ENCODE peak calls at places on chromosomes 4 and X, in six cellular contexts. X is lower lobe of right lung, K is GM23338, E is cardiac fibroblast, P is hepatocyte, Q is kidney epithelial cell. Z is an unnamed sample.
A peak's percentile ranks its signal among the peaks of the same experiment; 100 is the strongest.

GRCh38 chrX:64894454-64895038 is 81.7 kb downstream of the ZC4H2 start:
- DNase-seq in X (no peak), K (peak; percentile 64), E (peak; percentile 0), P (peak; percentile 44), Q (no peak), Z (no peak)

GRCh38 chr4:84697615-84698201 is 114.8 kb downstream of the CDS1 start:
- DNase-seq in X (no peak), K (no peak), E (no peak), P (no peak), Q (no peak), Z (no peak)

GRCh38 chr4:122577189-122577553 is 43.7 kb downstream of the IL21 start:
- DNase-seq in X (no peak), K (no peak), E (no peak), P (no peak), Q (no peak), Z (no peak)

GRCh38 chrX:152904151-152905080 is 6.5 kb downstream of the ZNF185 start:
- DNase-seq in X (no peak), K (peak; percentile 70), E (peak; percentile 58), P (peak; percentile 66), Q (peak; percentile 19), Z (no peak)

GRCh38 chrX:154018518-154019060 is 1.1 kb downstream of the IRAK1 start:
- DNase-seq in X (no peak), K (no peak), E (no peak), P (no peak), Q (no peak), Z (no peak)

GRCh38 chr4:24262616-24263015 is 321.7 kb downstream of the DHX15 start:
- DNase-seq in X (no peak), K (no peak), E (no peak), P (no peak), Q (no peak), Z (no peak)

GRCh38 chrX:151974336-151975227 is at the start of gene GABRE:
- DNase-seq in X (peak; percentile 56), K (peak; percentile 57), E (peak; percentile 59), P (peak; percentile 72), Q (no peak), Z (no peak)

GRCh38 chrX:110795645-110796510 is at the start of gene CHRDL1:
- DNase-seq in X (peak; percentile 46), K (peak; percentile 60), E (no peak), P (peak; percentile 31), Q (no peak), Z (no peak)

GRCh38 chrX:153845842-153846241 is 15.5 kb upstream of the PDZD4 start:
- DNase-seq in X (no peak), K (peak; percentile 65), E (peak; percentile 3), P (no peak), Q (no peak), Z (no peak)

GRCh38 chr4:79224777-79225104 is 101.1 kb downstream of the NAA11 start:
- DNase-seq in X (no peak), K (no peak), E (no peak), P (no peak), Q (no peak), Z (no peak)

GRCh38 chrX:72394518-72395163 is 88.9 kb upstream of the CITED1 start:
- DNase-seq in X (no peak), K (no peak), E (peak; percentile 76), P (peak; percentile 13), Q (no peak), Z (no peak)

GRCh38 chr4:88030565-88031310 is 23.3 kb downstream of the PKD2 start:
- DNase-seq in X (no peak), K (no peak), E (no peak), P (no peak), Q (no peak), Z (no peak)

GRCh38 chr4:189162888-189163287 is 777.8 kb upstream of the FRG1 start:
- DNase-seq in X (no peak), K (no peak), E (no peak), P (no peak), Q (no peak), Z (no peak)

DNA sequence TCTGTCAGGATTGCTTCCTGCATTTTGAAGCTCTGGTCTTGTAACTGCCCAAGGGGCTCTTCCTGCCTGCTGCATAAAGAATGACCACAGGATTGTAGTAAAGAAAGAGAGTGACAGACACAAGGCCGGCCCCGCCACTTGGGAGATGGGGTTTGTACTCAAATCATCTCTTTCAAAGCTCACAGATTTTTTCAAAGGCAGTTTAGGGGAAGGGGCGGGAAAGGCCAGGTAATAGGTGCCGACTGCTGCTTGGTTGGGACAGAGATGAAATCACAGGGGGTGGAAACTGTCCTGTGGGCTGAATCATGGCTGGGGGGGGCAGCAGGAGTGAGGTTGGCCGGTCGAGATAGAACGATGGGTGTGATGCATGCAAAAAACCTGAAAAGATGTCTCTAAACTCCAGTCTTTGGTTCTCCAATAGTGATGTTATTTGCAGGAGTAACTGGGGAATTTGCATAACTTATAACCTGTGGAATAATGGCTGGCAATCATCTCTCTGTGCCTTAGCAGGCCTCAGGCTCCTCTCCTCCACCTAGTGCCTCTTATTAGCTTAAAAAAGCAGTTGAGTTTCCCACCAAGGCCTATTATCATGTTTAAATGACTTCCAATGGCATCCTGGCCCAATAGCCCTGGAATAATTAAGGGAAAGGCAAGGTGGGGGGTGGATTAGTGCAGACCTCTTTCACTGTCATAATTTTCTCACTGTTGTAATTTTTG is 778.4 kb upstream of the FRG1 start:
- DNase-seq in X (no peak), K (peak; percentile 75), E (no peak), P (no peak), Q (no peak), Z (no peak)
- H3K4me3 ChIP-seq in X (no peak overlapping the region), K (peak overlapping the region; percentile 11), E (no peak overlapping the region), P (no peak overlapping the region), Q (no peak overlapping the region), Z (no peak overlapping the region)

DNA sequence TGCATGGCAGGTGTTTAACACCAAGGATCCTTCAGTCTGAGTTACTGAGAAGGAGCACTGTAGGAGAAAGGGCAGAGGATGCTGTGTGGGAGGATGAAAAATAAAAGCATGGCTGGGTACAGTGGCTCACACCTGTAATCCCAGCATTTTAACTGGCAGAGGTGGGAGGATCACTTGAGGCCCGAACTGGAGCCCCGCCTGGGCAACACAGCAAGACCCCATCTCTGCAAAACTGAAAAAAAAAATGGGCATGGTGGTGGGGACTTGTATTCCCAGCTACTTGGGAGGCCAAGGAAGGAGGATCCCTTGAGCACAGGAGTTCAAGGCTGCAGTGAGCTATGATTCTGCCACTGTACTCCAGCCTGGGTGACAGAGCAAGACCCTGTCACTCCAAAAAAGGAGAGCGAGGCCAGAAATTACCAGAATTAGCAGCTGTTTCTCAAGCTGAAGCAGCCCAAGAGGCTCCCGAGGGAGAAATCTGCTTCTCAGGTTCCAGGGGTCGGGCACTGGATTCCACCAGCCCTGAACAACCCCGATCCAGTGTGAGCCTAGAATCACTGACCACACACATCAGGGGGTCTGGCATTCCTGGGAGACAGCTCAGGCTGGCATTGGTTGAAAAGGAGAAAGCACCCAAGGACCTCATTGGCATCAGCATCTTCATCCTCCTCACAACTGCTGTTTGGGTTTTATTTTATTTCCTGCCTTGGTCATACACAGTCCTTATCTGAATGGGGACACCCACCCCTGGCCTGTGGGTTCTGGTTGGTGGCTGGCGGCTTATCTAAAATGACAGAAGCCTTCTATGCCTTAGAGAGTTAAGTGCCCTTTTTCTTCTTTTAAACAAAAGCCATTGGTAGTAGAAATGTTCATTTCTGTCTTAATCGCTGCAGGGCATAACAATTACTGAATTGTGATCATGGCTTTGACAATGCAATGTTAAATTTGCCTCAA is 66.3 kb upstream of the TRIM2 start:
- DNase-seq in X (no peak), K (no peak), E (no peak), P (no peak), Q (no peak), Z (no peak)
- H3K4me3 ChIP-seq in X (no peak overlapping the region), K (no peak overlapping the region), E (no peak overlapping the region), P (no peak overlapping the region), Q (no peak overlapping the region), Z (no peak overlapping the region)

DNA sequence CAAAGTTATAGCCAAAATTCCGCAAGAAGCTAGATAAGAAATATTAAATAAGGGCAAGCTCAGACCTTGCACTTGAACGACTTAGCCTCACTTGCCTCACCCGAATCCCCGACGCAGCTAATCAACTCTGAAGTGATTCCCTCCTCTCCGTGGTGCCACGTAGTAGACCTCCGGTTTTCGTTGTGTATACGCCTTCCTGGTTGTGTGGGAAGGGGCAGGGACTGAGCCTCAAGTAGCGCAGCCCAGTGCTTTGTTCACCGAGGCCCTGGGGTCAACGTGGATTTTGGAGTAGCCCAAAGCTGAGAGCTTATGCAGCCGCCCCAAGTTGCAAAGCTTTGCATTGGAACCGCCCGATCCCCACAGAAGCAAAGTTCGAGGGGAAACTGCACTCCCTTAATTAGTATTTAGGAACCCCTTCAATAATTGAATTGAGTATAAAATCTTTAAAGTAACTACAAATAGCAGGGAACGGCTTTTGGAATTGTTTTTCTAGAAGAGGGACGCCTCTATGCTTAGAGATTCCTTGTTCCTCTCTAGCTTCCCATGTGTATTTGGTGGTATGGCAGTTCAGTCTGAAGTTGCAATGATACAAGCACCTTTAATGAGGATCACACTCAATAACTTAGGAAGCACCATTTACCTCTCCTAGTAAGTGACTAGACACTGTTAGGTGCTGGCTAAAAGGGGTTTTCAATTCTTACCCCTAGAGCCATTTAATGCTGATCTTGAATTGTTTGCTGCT is 55.7 kb downstream of the LINC00632 start:
- DNase-seq in X (no peak), K (peak; percentile 15), E (peak; percentile 67), P (peak; percentile 35), Q (no peak), Z (no peak)
- H3K4me3 ChIP-seq in X (peak overlapping the region; percentile 48), K (peak overlapping the region; percentile 71), E (peak overlapping the region; percentile 64), P (peak overlapping the region; percentile 70), Q (peak overlapping the region; percentile 45), Z (peak overlapping the region; percentile 55)

GRCh38 chr4:2417196-2417764 is 1.2 kb downstream of the ZFYVE28 start:
- DNase-seq in X (peak; percentile 47), K (peak; percentile 62), E (no peak), P (peak; percentile 54), Q (no peak), Z (no peak)

GRCh38 chr4:2419814-2420213 is 1.1 kb downstream of the CFAP99 start:
- DNase-seq in X (peak; percentile 61), K (no peak), E (no peak), P (no peak), Q (no peak), Z (no peak)

GRCh38 chr4:2417765-2418651 is at the start of gene ZFYVE28:
- DNase-seq in X (peak; percentile 55), K (peak; percentile 69), E (no peak), P (no peak), Q (no peak), Z (no peak)

GRCh38 chr4:2416564-2417195 is 1.8 kb downstream of the ZFYVE28 start:
- DNase-seq in X (peak; percentile 53), K (peak; percentile 85), E (no peak), P (no peak), Q (no peak), Z (no peak)

DNA sequence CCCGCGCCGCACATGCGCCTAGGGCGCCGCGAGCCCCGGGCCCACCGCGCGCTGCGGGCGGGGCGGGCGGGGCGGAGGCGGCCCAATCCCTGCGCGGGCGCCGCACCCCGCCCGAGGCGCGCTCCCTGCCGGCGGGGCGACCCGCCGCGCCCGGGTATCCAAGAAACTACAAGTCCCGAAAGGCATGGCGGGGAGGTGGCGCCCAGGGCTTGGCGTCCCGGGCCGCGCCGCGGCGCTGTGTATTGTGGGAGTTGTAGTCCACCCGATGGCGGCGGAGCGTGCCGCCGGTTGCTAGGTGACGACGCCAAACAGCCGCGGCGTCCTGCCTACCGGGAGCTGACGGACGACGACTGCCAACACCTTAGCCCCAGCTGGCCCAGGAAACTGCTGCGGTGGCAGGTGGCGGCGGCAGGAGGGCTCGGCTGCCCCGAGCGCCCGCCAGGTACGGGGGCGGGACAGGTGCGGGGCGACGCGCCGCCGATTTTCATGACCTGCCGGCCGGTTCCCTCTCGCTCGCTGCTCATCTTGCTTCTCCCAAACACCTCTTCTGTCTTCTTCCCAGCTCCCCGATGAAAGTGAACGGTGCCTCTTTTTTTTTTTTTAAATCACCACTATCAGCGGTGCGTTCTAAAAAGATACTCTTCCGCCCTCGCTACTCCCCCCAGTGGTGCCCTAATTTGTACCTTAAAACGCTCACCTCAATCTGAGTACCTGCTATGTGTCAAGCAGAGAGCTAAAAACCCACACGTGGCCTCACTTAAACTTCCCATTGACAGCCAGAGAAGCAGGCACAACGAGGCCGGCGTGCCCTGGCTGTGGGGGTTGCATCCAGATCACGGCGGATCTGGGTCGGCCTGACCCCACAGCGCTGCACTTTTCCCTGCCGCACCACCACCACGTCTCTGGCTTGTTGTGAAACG is at the start of gene CFAP99:
- DNase-seq in X (peak; percentile 99), K (peak; percentile 97), E (peak; percentile 96), P (peak; percentile 98), Q (peak; percentile 67), Z (peak; percentile 54)
- H3K4me3 ChIP-seq in X (peak within 1 kb of the TSS; percentile 71), K (peak within 1 kb of the TSS; percentile 71), E (peak within 1 kb of the TSS; percentile 72), P (peak within 1 kb of the TSS; percentile 48), Q (peak within 1 kb of the TSS; percentile 51), Z (peak within 1 kb of the TSS; percentile 68)

Z was measured in epithelial cell of proximal tubule.